ENCODE peak calls at places on chromosomes 4 and X, in eight cellular contexts. C is epithelial cell of esophagus; D is GM04504; T is colonic mucosa; L is fibroblast of pulmonary artery; W is effector memory CD4-positive, alpha-beta T cell; N is thoracic aorta; V is stimulated activated CD4-positive, alpha-beta T cell treated with anti-CD3 and anti-CD28 coated beads, TNF-alpha, amount 100 ng/mL, for 1 hour. P is an unnamed sample.

GRCh38 chr4:66331761-66332160 is 661.5 kb upstream of the EPHA5 start:
- DNase-seq in C (no peak), D (no peak), T (no peak), L (no peak), W (no peak), N (no peak), V (no peak), P (no peak)

GRCh38 chr4:30821891-30822612 is 101.9 kb downstream of the PCDH7 start:
- DNase-seq in C (peak; percentile 59), D (no peak), T (no peak), L (peak; percentile 33), W (no peak), N (no peak), V (no peak), P (no peak)

GRCh38 chr4:30396772-30397475 is 323.2 kb upstream of the PCDH7 start:
- DNase-seq in C (peak; percentile 65), D (no peak), T (no peak), L (peak; percentile 86), W (no peak), N (no peak), V (no peak), P (peak; percentile 6)

GRCh38 chr4:38868055-38868965 is 704 bp downstream of the FAM114A1 start:
- DNase-seq in C (peak; percentile 23), D (no peak), T (peak; percentile 73), L (peak; percentile 36), W (no peak), N (no peak), V (no peak), P (no peak)

GRCh38 chr4:6337331-6337935 is 67.8 kb downstream of the WFS1 start:
- DNase-seq in C (no peak), D (no peak), T (no peak), L (no peak), W (no peak), N (no peak), V (no peak), P (no peak)

GRCh38 chrX:130995351-130995967 is 62.7 kb upstream of the ARHGAP36 start:
- DNase-seq in C (no peak), D (no peak), T (no peak), L (no peak), W (no peak), N (no peak), V (no peak), P (no peak)

GRCh38 chrX:123764967-123765871 is 32.4 kb upstream of the THOC2 start:
- DNase-seq in C (peak; percentile 79), D (peak; percentile 69), T (peak; percentile 88), L (peak; percentile 84), W (peak; percentile 32), N (peak; percentile 43), V (no peak), P (no peak)

GRCh38 chr4:133146574-133147198 is 2.4 kb upstream of the PCDH10 start:
- DNase-seq in C (peak; percentile 54), D (no peak), T (no peak), L (peak; percentile 75), W (no peak), N (no peak), V (no peak), P (no peak)

GRCh38 chr4:100295792-100296191 is 105.5 kb upstream of the DDIT4L start:
- DNase-seq in C (peak; percentile 24), D (no peak), T (no peak), L (peak; percentile 62), W (no peak), N (no peak), V (no peak), P (no peak)

GRCh38 chr4:6806924-6807676 is 24.6 kb downstream of the KIAA0232 start:
- DNase-seq in C (no peak), D (no peak), T (no peak), L (peak; percentile 26), W (no peak), N (no peak), V (no peak), P (no peak)

GRCh38 chrX:102604327-102604726 is 5.0 kb downstream of the ARMCX5 start:
- DNase-seq in C (no peak), D (no peak), T (no peak), L (peak; percentile 1), W (no peak), N (no peak), V (no peak), P (no peak)

GRCh38 chrX:6383911-6384310 is 151.0 kb downstream of the VCX3A start:
- DNase-seq in C (no peak), D (no peak), T (no peak), L (no peak), W (no peak), N (no peak), V (no peak), P (no peak)

GRCh38 chrX:150365051-150365952 is 2.2 kb downstream of the MAMLD1 start:
- DNase-seq in C (peak; percentile 42), D (no peak), T (peak; percentile 62), L (peak; percentile 61), W (peak; percentile 48), N (no peak), V (no peak), P (no peak)

GRCh38 chr4:26803462-26803861 is 57.2 kb upstream of the STIM2 start:
- DNase-seq in C (peak; percentile 29), D (no peak), T (no peak), L (no peak), W (no peak), N (no peak), V (no peak), P (no peak)

GRCh38 chrX:1486177-1486576 is 33.5 kb upstream of the ASMTL start:
- DNase-seq in C (no peak), D (no peak), T (no peak), L (no peak), W (no peak), N (no peak), V (no peak), P (no peak)

GRCh38 chrX:124217289-124218251 is 114.9 kb upstream of the TEX13D start:
- DNase-seq in C (peak; percentile 47), D (no peak), T (no peak), L (peak; percentile 10), W (peak; percentile 41), N (no peak), V (peak; percentile 23), P (no peak)

GRCh38 chr4:186932631-186933150 is 209.0 kb upstream of the FAT1 start:
- DNase-seq in C (no peak), D (peak; percentile 68), T (no peak), L (peak; percentile 52), W (no peak), N (no peak), V (no peak), P (no peak)

GRCh38 chr4:168605411-168605810 is 108.6 kb downstream of the PALLD start:
- DNase-seq in C (peak; percentile 53), D (no peak), T (no peak), L (peak; percentile 64), W (no peak), N (no peak), V (no peak), P (no peak)